ENCODE peak calls at places on chromosomes 6 and 20, in ten cellular contexts. One of them, this sample, is unnamed.
A peak's percentile ranks its signal among the peaks of the same experiment; 100 is the strongest.

GRCh38 chr6:90144396-90144795 is 152.2 kb downstream of the BACH2 start:
- ATAC-seq in right lobe of liver: no peak
- ATAC-seq in HCT116: no peak
- ATAC-seq in body of pancreas: no peak
- ATAC-seq in IMR-90: no peak
- ATAC-seq in HepG2: no peak
- ATAC-seq in upper lobe of left lung: no peak
- ATAC-seq in K562: no peak
- ATAC-seq in GM12878: peak; percentile 36
- ATAC-seq in heart left ventricle: no peak
- ATAC-seq in this sample: no peak

GRCh38 chr20:4153661-4154238 is 138.4 kb upstream of the RNF24 start:
- ATAC-seq in right lobe of liver: no peak
- ATAC-seq in K562: no peak
- ATAC-seq in HCT116: no peak
- ATAC-seq in HepG2: no peak
- ATAC-seq in heart left ventricle: no peak
- ATAC-seq in IMR-90: no peak
- ATAC-seq in upper lobe of left lung: no peak
- ATAC-seq in GM12878: no peak
- ATAC-seq in body of pancreas: peak; percentile 10
- ATAC-seq in this sample: no peak

GRCh38 chr6:137724495-137725211 is 142.4 kb upstream of the TNFAIP3 start:
- ATAC-seq in right lobe of liver: peak; percentile 5
- ATAC-seq in HCT116: no peak
- ATAC-seq in K562: no peak
- ATAC-seq in GM12878: no peak
- ATAC-seq in IMR-90: no peak
- ATAC-seq in heart left ventricle: peak; percentile 80
- ATAC-seq in body of pancreas: no peak
- ATAC-seq in upper lobe of left lung: peak; percentile 62
- ATAC-seq in HepG2: no peak
- ATAC-seq in this sample: peak; percentile 47

GRCh38 chr20:54506643-54507042 is 31.2 kb downstream of the DOK5 start:
- ATAC-seq in K562: no peak
- ATAC-seq in GM12878: no peak
- ATAC-seq in body of pancreas: no peak
- ATAC-seq in right lobe of liver: no peak
- ATAC-seq in heart left ventricle: no peak
- ATAC-seq in upper lobe of left lung: no peak
- ATAC-seq in HepG2: no peak
- ATAC-seq in HCT116: no peak
- ATAC-seq in IMR-90: no peak
- ATAC-seq in this sample: no peak

GRCh38 chr6:37507690-37508421 is 8.2 kb upstream of the CCDC167 start:
- ATAC-seq in HepG2: no peak
- ATAC-seq in HCT116: no peak
- ATAC-seq in K562: no peak
- ATAC-seq in right lobe of liver: no peak
- ATAC-seq in body of pancreas: no peak
- ATAC-seq in IMR-90: no peak
- ATAC-seq in upper lobe of left lung: no peak
- ATAC-seq in heart left ventricle: no peak
- ATAC-seq in GM12878: peak; percentile 72
- ATAC-seq in this sample: no peak

GRCh38 chr6:26104457-26105108 is 17.4 kb downstream of the HFE start:
- ATAC-seq in upper lobe of left lung: no peak
- ATAC-seq in heart left ventricle: peak; percentile 8
- ATAC-seq in K562: peak; percentile 21
- ATAC-seq in HCT116: peak; percentile 45
- ATAC-seq in IMR-90: peak; percentile 1
- ATAC-seq in right lobe of liver: peak; percentile 69
- ATAC-seq in GM12878: peak; percentile 50
- ATAC-seq in body of pancreas: no peak
- ATAC-seq in HepG2: peak; percentile 66
- ATAC-seq in this sample: no peak

GRCh38 chr6:46393161-46393939 is 97.9 kb downstream of the RCAN2 start:
- ATAC-seq in right lobe of liver: peak; percentile 67
- ATAC-seq in IMR-90: no peak
- ATAC-seq in GM12878: no peak
- ATAC-seq in heart left ventricle: no peak
- ATAC-seq in HepG2: no peak
- ATAC-seq in HCT116: no peak
- ATAC-seq in body of pancreas: peak; percentile 35
- ATAC-seq in K562: no peak
- ATAC-seq in upper lobe of left lung: no peak
- ATAC-seq in this sample: no peak

GRCh38 chr6:138031417-138031816 is 75.8 kb downstream of the PERP start:
- ATAC-seq in K562: no peak
- ATAC-seq in heart left ventricle: peak; percentile 35
- ATAC-seq in right lobe of liver: no peak
- ATAC-seq in HCT116: no peak
- ATAC-seq in HepG2: no peak
- ATAC-seq in GM12878: peak; percentile 26
- ATAC-seq in IMR-90: no peak
- ATAC-seq in body of pancreas: no peak
- ATAC-seq in upper lobe of left lung: no peak
- ATAC-seq in this sample: peak; percentile 74

GRCh38 chr6:111230351-111231077 is 143.2 kb downstream of the SLC16A10 start:
- ATAC-seq in HepG2: no peak
- ATAC-seq in IMR-90: peak; percentile 7
- ATAC-seq in heart left ventricle: peak; percentile 77
- ATAC-seq in GM12878: no peak
- ATAC-seq in body of pancreas: peak; percentile 64
- ATAC-seq in K562: no peak
- ATAC-seq in upper lobe of left lung: no peak
- ATAC-seq in HCT116: no peak
- ATAC-seq in right lobe of liver: peak; percentile 78
- ATAC-seq in this sample: no peak

GRCh38 chr6:8579372-8579771 is 144.0 kb upstream of the SLC35B3 start:
- ATAC-seq in HCT116: no peak
- ATAC-seq in body of pancreas: no peak
- ATAC-seq in HepG2: no peak
- ATAC-seq in upper lobe of left lung: no peak
- ATAC-seq in IMR-90: no peak
- ATAC-seq in right lobe of liver: no peak
- ATAC-seq in heart left ventricle: no peak
- ATAC-seq in GM12878: no peak
- ATAC-seq in K562: no peak
- ATAC-seq in this sample: no peak

GRCh38 chr6:82397962-82398692 is 34.5 kb downstream of the TPBG start:
- ATAC-seq in body of pancreas: no peak
- ATAC-seq in upper lobe of left lung: no peak
- ATAC-seq in heart left ventricle: no peak
- ATAC-seq in GM12878: no peak
- ATAC-seq in HCT116: no peak
- ATAC-seq in right lobe of liver: no peak
- ATAC-seq in HepG2: no peak
- ATAC-seq in K562: no peak
- ATAC-seq in IMR-90: peak; percentile 67
- ATAC-seq in this sample: peak; percentile 61

GRCh38 chr6:129233458-129234134 is 350.7 kb downstream of the LAMA2 start:
- ATAC-seq in upper lobe of left lung: no peak
- ATAC-seq in heart left ventricle: no peak
- ATAC-seq in HCT116: no peak
- ATAC-seq in K562: no peak
- ATAC-seq in GM12878: peak; percentile 64
- ATAC-seq in IMR-90: no peak
- ATAC-seq in body of pancreas: no peak
- ATAC-seq in HepG2: no peak
- ATAC-seq in right lobe of liver: no peak
- ATAC-seq in this sample: no peak

GRCh38 chr20:10344953-10345352 is 89.1 kb downstream of the MKKS start:
- ATAC-seq in upper lobe of left lung: no peak
- ATAC-seq in HepG2: no peak
- ATAC-seq in right lobe of liver: no peak
- ATAC-seq in K562: no peak
- ATAC-seq in IMR-90: no peak
- ATAC-seq in body of pancreas: no peak
- ATAC-seq in GM12878: no peak
- ATAC-seq in HCT116: no peak
- ATAC-seq in heart left ventricle: no peak
- ATAC-seq in this sample: no peak

GRCh38 chr6:157756708-157757429 is 66.2 kb upstream of the SNX9 start:
- ATAC-seq in IMR-90: peak; percentile 83
- ATAC-seq in body of pancreas: peak; percentile 96
- ATAC-seq in K562: peak; percentile 81
- ATAC-seq in GM12878: peak; percentile 71
- ATAC-seq in HepG2: peak; percentile 95
- ATAC-seq in upper lobe of left lung: peak; percentile 89
- ATAC-seq in HCT116: peak; percentile 89
- ATAC-seq in right lobe of liver: peak; percentile 93
- ATAC-seq in heart left ventricle: peak; percentile 84
- ATAC-seq in this sample: peak; percentile 87

GRCh38 chr6:70601014-70601413 is 34.3 kb downstream of the SDHAF4 start:
- ATAC-seq in HepG2: no peak
- ATAC-seq in HCT116: no peak
- ATAC-seq in heart left ventricle: no peak
- ATAC-seq in body of pancreas: no peak
- ATAC-seq in IMR-90: no peak
- ATAC-seq in right lobe of liver: no peak
- ATAC-seq in upper lobe of left lung: no peak
- ATAC-seq in K562: no peak
- ATAC-seq in GM12878: no peak
- ATAC-seq in this sample: no peak

GRCh38 chr6:167424060-167424673 is 99.3 kb downstream of the TTLL2 start:
- ATAC-seq in upper lobe of left lung: peak; percentile 6
- ATAC-seq in right lobe of liver: no peak
- ATAC-seq in body of pancreas: no peak
- ATAC-seq in K562: no peak
- ATAC-seq in IMR-90: no peak
- ATAC-seq in heart left ventricle: no peak
- ATAC-seq in HCT116: no peak
- ATAC-seq in GM12878: no peak
- ATAC-seq in HepG2: peak; percentile 90
- ATAC-seq in this sample: no peak

GRCh38 chr6:35318200-35318844 is 20.7 kb downstream of the DEF6 start:
- ATAC-seq in GM12878: no peak
- ATAC-seq in HCT116: peak; percentile 85
- ATAC-seq in IMR-90: peak; percentile 100
- ATAC-seq in K562: peak; percentile 91
- ATAC-seq in right lobe of liver: peak; percentile 99
- ATAC-seq in HepG2: peak; percentile 98
- ATAC-seq in heart left ventricle: peak; percentile 99
- ATAC-seq in body of pancreas: peak; percentile 98
- ATAC-seq in upper lobe of left lung: peak; percentile 94
- ATAC-seq in this sample: peak; percentile 98

GRCh38 chr6:113591896-113592827 is 265.0 kb upstream of the MARCKS start:
- ATAC-seq in IMR-90: no peak
- ATAC-seq in GM12878: peak; percentile 85
- ATAC-seq in K562: no peak
- ATAC-seq in right lobe of liver: peak; percentile 58
- ATAC-seq in heart left ventricle: no peak
- ATAC-seq in HCT116: no peak
- ATAC-seq in HepG2: peak; percentile 62
- ATAC-seq in upper lobe of left lung: no peak
- ATAC-seq in body of pancreas: peak; percentile 43
- ATAC-seq in this sample: no peak

DNA sequence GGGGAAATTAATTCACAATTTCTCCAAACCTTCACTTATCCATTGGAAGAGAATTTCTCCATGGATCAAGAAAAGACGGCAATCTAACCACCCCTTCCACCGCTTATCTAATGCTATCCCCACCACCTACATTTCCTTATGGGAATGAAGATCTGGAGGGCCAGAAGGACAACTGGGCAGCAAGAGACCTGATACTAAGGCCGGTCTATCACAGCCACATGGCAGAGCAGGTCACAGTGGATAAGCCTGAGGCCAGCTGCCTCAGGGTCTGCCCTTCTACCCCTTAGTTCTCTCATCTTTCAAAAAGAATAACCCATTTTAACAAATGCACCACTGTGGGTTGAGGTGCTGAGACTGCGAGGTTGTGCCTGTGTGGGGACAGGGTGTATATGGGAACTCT is 37.1 kb downstream of the MAN1A1 start:
- ATAC-seq in HCT116: no peak
- ATAC-seq in IMR-90: no peak
- ATAC-seq in upper lobe of left lung: no peak
- ATAC-seq in right lobe of liver: no peak
- ATAC-seq in HepG2: peak; percentile 6
- ATAC-seq in heart left ventricle: no peak
- ATAC-seq in K562: no peak
- ATAC-seq in GM12878: no peak
- ATAC-seq in body of pancreas: no peak
- ATAC-seq in this sample: no peak
- H3K4me1 ChIP-seq in HCT116: peaks cover 72% of the 10 kb centered on the region
- H3K4me1 ChIP-seq in IMR-90: peaks cover 4% of the 10 kb centered on the region
- H3K4me1 ChIP-seq in upper lobe of left lung: peaks cover 53% of the 10 kb centered on the region
- H3K4me1 ChIP-seq in right lobe of liver: no peaks in the 10 kb centered on the region
- H3K4me1 ChIP-seq in HepG2: peaks cover 93% of the 10 kb centered on the region
- H3K4me1 ChIP-seq in heart left ventricle: peaks cover 54% of the 10 kb centered on the region
- H3K4me1 ChIP-seq in K562: peaks cover 94% of the 10 kb centered on the region
- H3K4me1 ChIP-seq in GM12878: peaks cover 28% of the 10 kb centered on the region
- H3K4me1 ChIP-seq in body of pancreas: peaks cover 19% of the 10 kb centered on the region
- H3K4me1 ChIP-seq in this sample: no peaks in the 10 kb centered on the region

GRCh38 chr20:64052326-64052722 is 2.9 kb upstream of the SOX18 start:
- ATAC-seq in heart left ventricle: no peak
- ATAC-seq in body of pancreas: no peak
- ATAC-seq in IMR-90: no peak
- ATAC-seq in upper lobe of left lung: no peak
- ATAC-seq in HCT116: no peak
- ATAC-seq in HepG2: no peak
- ATAC-seq in right lobe of liver: no peak
- ATAC-seq in GM12878: no peak
- ATAC-seq in K562: no peak
- ATAC-seq in this sample: no peak
- H3K27me3 ChIP-seq in heart left ventricle: peaks cover 3% of the 10 kb centered on the region
- H3K27me3 ChIP-seq in body of pancreas: peaks cover 12% of the 10 kb centered on the region
- H3K27me3 ChIP-seq in IMR-90: peaks cover 45% of the 10 kb centered on the region
- H3K27me3 ChIP-seq in upper lobe of left lung: peaks cover 30% of the 10 kb centered on the region
- H3K27me3 ChIP-seq in HCT116: no peaks in the 10 kb centered on the region
- H3K27me3 ChIP-seq in HepG2: no peaks in the 10 kb centered on the region
- H3K27me3 ChIP-seq in right lobe of liver: no peaks in the 10 kb centered on the region
- H3K27me3 ChIP-seq in GM12878: peaks cover 4% of the 10 kb centered on the region
- H3K27me3 ChIP-seq in K562: no peaks in the 10 kb centered on the region
- H3K27me3 ChIP-seq in this sample: peaks cover 98% of the 10 kb centered on the region

GRCh38 chr20:22430154-22430745 is 154.1 kb downstream of the FOXA2 start:
- ATAC-seq in heart left ventricle: no peak
- ATAC-seq in HepG2: peak; percentile 67
- ATAC-seq in body of pancreas: no peak
- ATAC-seq in IMR-90: no peak
- ATAC-seq in right lobe of liver: peak; percentile 25
- ATAC-seq in GM12878: no peak
- ATAC-seq in HCT116: no peak
- ATAC-seq in K562: peak; percentile 83
- ATAC-seq in upper lobe of left lung: no peak
- ATAC-seq in this sample: no peak
- TF ChIP-seq POLR2A in heart left ventricle: no peak
- TF ChIP-seq POLR2A in HepG2: peak; percentile 18
- TF ChIP-seq POLR2A in body of pancreas: no peak
- TF ChIP-seq POLR2A in IMR-90: no peak
- TF ChIP-seq POLR2A in right lobe of liver: no peak
- TF ChIP-seq POLR2A in GM12878: no peak
- TF ChIP-seq POLR2A in HCT116: no peak
- TF ChIP-seq POLR2A in K562: no peak
- TF ChIP-seq POLR2A in upper lobe of left lung: no peak
- TF ChIP-seq POLR2A in this sample: no peak

DNA sequence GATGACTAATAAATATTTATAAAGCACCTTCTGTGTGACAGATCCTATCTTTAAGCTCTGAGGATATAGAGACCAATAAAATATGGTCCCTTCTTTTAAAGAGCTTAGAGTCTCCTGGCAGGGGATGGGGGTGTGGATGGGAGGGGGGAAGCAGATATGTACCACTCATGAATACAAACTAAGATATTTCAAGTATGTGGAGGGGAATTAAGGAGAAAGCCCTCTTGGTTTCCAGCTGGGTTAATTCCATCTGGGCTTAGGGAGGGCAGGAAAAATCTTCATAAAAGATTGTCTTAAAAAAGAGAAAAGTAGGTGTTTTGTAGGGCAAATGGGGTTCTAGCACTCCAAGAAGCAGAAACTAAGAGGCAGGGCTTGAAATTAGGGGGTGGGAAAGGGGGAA is 21.6 kb upstream of the FBXO9 start:
- ATAC-seq in body of pancreas: no peak
- ATAC-seq in upper lobe of left lung: no peak
- ATAC-seq in right lobe of liver: no peak
- ATAC-seq in heart left ventricle: no peak
- ATAC-seq in HCT116: peak; percentile 20
- ATAC-seq in IMR-90: peak; percentile 46
- ATAC-seq in K562: no peak
- ATAC-seq in GM12878: no peak
- ATAC-seq in HepG2: no peak
- ATAC-seq in this sample: no peak
- H3K4me1 ChIP-seq in body of pancreas: peaks cover 14% of the 10 kb centered on the region
- H3K4me1 ChIP-seq in upper lobe of left lung: peaks cover 11% of the 10 kb centered on the region
- H3K4me1 ChIP-seq in right lobe of liver: no peaks in the 10 kb centered on the region
- H3K4me1 ChIP-seq in heart left ventricle: peaks cover 46% of the 10 kb centered on the region
- H3K4me1 ChIP-seq in HCT116: peaks cover 54% of the 10 kb centered on the region
- H3K4me1 ChIP-seq in IMR-90: peaks cover 24% of the 10 kb centered on the region
- H3K4me1 ChIP-seq in K562: peaks cover 10% of the 10 kb centered on the region
- H3K4me1 ChIP-seq in GM12878: peaks cover 7% of the 10 kb centered on the region
- H3K4me1 ChIP-seq in HepG2: peaks cover 6% of the 10 kb centered on the region
- H3K4me1 ChIP-seq in this sample: peaks cover 19% of the 10 kb centered on the region

This sample was measured in gastroesophageal sphincter.